ENCODE peak calls at places on chromosome 6, in five cellular contexts. K is hippocampal formation; E is amniotic epithelial cell; V is naive thymus-derived CD8-positive, alpha-beta T cell; H is cardiac fibroblast. L is an unnamed sample.

GRCh38 chr6:167236239-167236571 is 54.9 kb upstream of the UNC93A start:
- DNase-seq in E (no peak), H (no peak), V (no peak), K (no peak), L (no peak)

GRCh38 chr6:24925661-24926060 is 10.1 kb downstream of the RIPOR2 start:
- DNase-seq in E (no peak), V (no peak), K (no peak), H (no peak), L (no peak)

GRCh38 chr6:169665289-169665688 is 36.5 kb downstream of the WDR27 start:
- DNase-seq in H (no peak), V (no peak), E (no peak), K (no peak), L (no peak)

GRCh38 chr6:25652007-25652515 is at the start of gene SCGN:
- DNase-seq in H (peak), E (peak), K (no peak), V (peak), L (no peak)

GRCh38 chr6:155561262-155561970 is 105.8 kb upstream of the NOX3 start:
- DNase-seq in E (no peak), H (no peak), K (no peak), V (no peak), L (no peak)

GRCh38 chr6:136235233-136235564 is 14.9 kb downstream of the MTFR2 start:
- DNase-seq in H (peak), V (no peak), K (no peak), E (peak), L (peak)

GRCh38 chr6:47256361-47256760 is 53.3 kb downstream of the TNFRSF21 start:
- DNase-seq in E (peak), V (no peak), H (peak), K (no peak), L (peak)

GRCh38 chr6:113879186-113880096 is 22.3 kb downstream of the MARCKS start:
- DNase-seq in V (no peak), K (peak), E (peak), H (peak), L (peak)

GRCh38 chr6:113651120-113651519 is 206.0 kb upstream of the MARCKS start:
- DNase-seq in E (no peak), K (no peak), H (no peak), V (no peak), L (no peak)

GRCh38 chr6:70510600-70510999 is 56.1 kb upstream of the SDHAF4 start:
- DNase-seq in E (no peak), K (no peak), V (no peak), H (no peak), L (no peak)

GRCh38 chr6:144921206-144921975 is 636.3 kb downstream of the UTRN start:
- DNase-seq in H (no peak), E (no peak), K (no peak), V (no peak), L (no peak)

GRCh38 chr6:36516559-36516958 is 30.7 kb downstream of the STK38 start:
- DNase-seq in V (no peak), H (no peak), E (no peak), K (no peak), L (no peak)

GRCh38 chr6:112227992-112228391 is 26.4 kb downstream of the LAMA4 start:
- DNase-seq in K (no peak), V (no peak), E (no peak), H (no peak), L (no peak)

GRCh38 chr6:13395272-13396237 is 67.2 kb upstream of the TBC1D7 start:
- DNase-seq in E (peak), K (no peak), H (peak), V (no peak), L (peak)

GRCh38 chr6:111979633-111980032 is 74.3 kb upstream of the CCN6 start:
- DNase-seq in H (no peak), K (no peak), V (no peak), E (no peak), L (no peak)

GRCh38 chr6:161440299-161440698 is 166.4 kb upstream of the AGPAT4 start:
- DNase-seq in E (no peak), V (no peak), H (no peak), K (no peak), L (no peak)

GRCh38 chr6:121515615-121516265 is 80.3 kb downstream of the GJA1 start:
- DNase-seq in H (peak), E (peak), K (no peak), V (no peak), L (no peak)

GRCh38 chr6:128179890-128180440 is 279.1 kb upstream of the THEMIS start:
- DNase-seq in V (no peak), K (no peak), E (no peak), H (no peak), L (no peak)

GRCh38 chr6:51619042-51619799 is 468.2 kb downstream of the PKHD1 start:
- DNase-seq in H (no peak), K (no peak), E (no peak), V (no peak), L (no peak)

GRCh38 chr6:33974030-33974429 is 170.2 kb upstream of the MLN start:
- DNase-seq in V (no peak), K (no peak), H (no peak), E (no peak), L (no peak)